ENCODE peak calls at places on chromosomes 7 and 10, in nine cellular contexts. D, H, I, S, Y, C, V, U and J are unnamed samples.

GRCh38 chr7:119664601-119665000 is 608.4 kb upstream of the KCND2 start:
- DNase-seq in D (no peak), H (no peak), I (no peak), S (peak), Y (no peak), C (peak), V (peak), U (no peak), J (no peak)

GRCh38 chr10:21372651-21373410 is 152.7 kb downstream of the SKIDA1 start:
- DNase-seq in D (no peak), H (no peak), I (peak), S (peak), Y (peak), C (peak), V (peak), U (no peak), J (no peak)

GRCh38 chr10:50861370-50861769 is 24.1 kb downstream of the A1CF start:
- DNase-seq in D (no peak), H (no peak), I (no peak), S (no peak), Y (no peak), C (no peak), V (no peak), U (no peak), J (no peak)

GRCh38 chr10:116748471-116748870 is 6.1 kb upstream of the HSPA12A start:
- DNase-seq in D (no peak), H (no peak), I (no peak), S (no peak), Y (no peak), C (no peak), V (no peak), U (no peak), J (no peak)

GRCh38 chr7:2528481-2529095 is 9.0 kb downstream of the LFNG start:
- DNase-seq in D (no peak), H (no peak), I (no peak), S (no peak), Y (no peak), C (no peak), V (no peak), U (no peak), J (no peak)

GRCh38 chr7:138186951-138187351 is 110.7 kb downstream of the AKR1D1 start:
- DNase-seq in D (no peak), H (no peak), I (no peak), S (peak), Y (no peak), C (peak), V (peak), U (no peak), J (no peak)

GRCh38 chr7:123538189-123538714 is 3.9 kb upstream of the IQUB start:
- DNase-seq in D (no peak), H (no peak), I (no peak), S (peak), Y (no peak), C (peak), V (peak), U (no peak), J (no peak)

GRCh38 chr7:134460000-134460399 is 1.1 kb upstream of the AKR1B1 start:
- DNase-seq in D (no peak), H (no peak), I (no peak), S (no peak), Y (no peak), C (peak), V (peak), U (no peak), J (no peak)

GRCh38 chr7:140587243-140587642 is 53.4 kb downstream of the DENND2A start:
- DNase-seq in D (no peak), H (no peak), I (no peak), S (no peak), Y (no peak), C (no peak), V (no peak), U (no peak), J (no peak)

GRCh38 chr10:122323941-122324675 is 50.4 kb upstream of the PLEKHA1 start:
- DNase-seq in D (no peak), H (no peak), I (no peak), S (peak), Y (no peak), C (peak), V (no peak), U (no peak), J (no peak)

GRCh38 chr7:42070068-42070467 is 166.9 kb downstream of the GLI3 start:
- DNase-seq in D (no peak), H (no peak), I (no peak), S (peak), Y (no peak), C (peak), V (peak), U (no peak), J (no peak)

GRCh38 chr7:149261321-149261828 is 621 bp upstream of the ZNF783 start:
- DNase-seq in D (no peak), H (no peak), I (no peak), S (peak), Y (no peak), C (peak), V (peak), U (no peak), J (no peak)

GRCh38 chr10:122113161-122113944 is 124.4 kb downstream of the TACC2 start:
- DNase-seq in D (no peak), H (no peak), I (no peak), S (peak), Y (peak), C (peak), V (peak), U (no peak), J (no peak)

GRCh38 chr10:72254891-72255568 is 18.7 kb upstream of the DDIT4 start:
- DNase-seq in D (peak), H (no peak), I (no peak), S (no peak), Y (peak), C (peak), V (peak), U (no peak), J (no peak)

GRCh38 chr10:11014671-11015141 is 3.0 kb upstream of the CELF2 start:
- DNase-seq in D (peak), H (no peak), I (no peak), S (no peak), Y (no peak), C (no peak), V (no peak), U (no peak), J (no peak)

GRCh38 chr10:72340510-72340895 is 14.2 kb downstream of the DNAJB12 start:
- DNase-seq in D (peak), H (no peak), I (peak), S (peak), Y (peak), C (peak), V (peak), U (peak), J (no peak)